ENCODE peak calls at places on chromosome 19, in five cellular contexts. R is mammary epithelial cell, N is neural progenitor cell, X is endothelial cell of umbilical vein, O is A549. Y is an unnamed sample.

GRCh38 chr19:38657633-38658222 is 10.3 kb downstream of the ACTN4 start:
- DNase-seq in R (peak), N (peak), X (peak), O (peak), Y (peak)

GRCh38 chr19:14496849-14497346 is 971 bp upstream of the GIPC1 start:
- DNase-seq in R (no peak), N (no peak), X (no peak), O (no peak), Y (no peak)

GRCh38 chr19:17681505-17682125 is 6.5 kb downstream of the UNC13A start:
- DNase-seq in R (no peak), N (peak), X (peak), O (no peak), Y (no peak)

GRCh38 chr19:48415395-48415794 is 21.9 kb downstream of the GRIN2D start:
- DNase-seq in R (peak), N (peak), X (peak), O (no peak), Y (no peak)

GRCh38 chr19:49552749-49553148 is 24.9 kb downstream of the RCN3 start:
- DNase-seq in R (no peak), N (no peak), X (no peak), O (no peak), Y (no peak)

GRCh38 chr19:2167896-2168618 is 4.3 kb downstream of the DOT1L start:
- DNase-seq in R (peak), N (no peak), X (peak), O (no peak), Y (no peak)

GRCh38 chr19:47284324-47284899 is 9.7 kb downstream of the INAFM1 start:
- DNase-seq in R (peak), N (peak), X (peak), O (peak), Y (no peak)

GRCh38 chr19:14072535-14073231 is at the start of gene MISP3:
- DNase-seq in R (peak), N (peak), X (peak), O (no peak), Y (no peak)

GRCh38 chr19:3405261-3405653 is 38.9 kb downstream of the NFIC start:
- DNase-seq in R (no peak), N (no peak), X (no peak), O (no peak), Y (no peak)

GRCh38 chr19:30848626-30849322 is 476.6 kb downstream of the ZNF536 start:
- DNase-seq in R (no peak), N (no peak), X (no peak), O (no peak), Y (no peak)

GRCh38 chr19:20923077-20923871 is at the start of gene ZNF85:
- DNase-seq in R (peak), N (peak), X (peak), O (no peak), Y (peak)

GRCh38 chr19:21474671-21475181 is 30.7 kb upstream of the ZNF429 start:
- DNase-seq in R (peak), N (peak), X (no peak), O (no peak), Y (no peak)

GRCh38 chr19:32626969-32627368 is 46.0 kb downstream of the PDCD5 start:
- DNase-seq in R (no peak), N (no peak), X (no peak), O (no peak), Y (no peak)

GRCh38 chr19:49425922-49426592 is 869 bp downstream of the GFY start:
- DNase-seq in R (no peak), N (peak), X (no peak), O (no peak), Y (no peak)

GRCh38 chr19:483332-484072 is 12.8 kb upstream of the MADCAM1 start:
- DNase-seq in R (no peak), N (no peak), X (no peak), O (no peak), Y (no peak)

GRCh38 chr19:38213911-38214625 is 10.0 kb downstream of the DPF1 start:
- DNase-seq in R (peak), N (peak), X (no peak), O (no peak), Y (no peak)

GRCh38 chr19:2064788-2065524 is 13.9 kb upstream of the MKNK2 start:
- DNase-seq in R (no peak), N (no peak), X (no peak), O (no peak), Y (no peak)

GRCh38 chr19:4120531-4120930 is 3.4 kb downstream of the MAP2K2 start:
- DNase-seq in R (no peak), N (no peak), X (no peak), O (no peak), Y (no peak)

GRCh38 chr19:48568345-48568886 is 16.4 kb downstream of the SULT2B1 start:
- DNase-seq in R (peak), N (peak), X (peak), O (peak), Y (no peak)

GRCh38 chr19:574658-575526 is 2.5 kb downstream of the BSG start:
- DNase-seq in R (no peak), N (peak), X (peak), O (no peak), Y (no peak)

GRCh38 chr19:19171821-19172532 is 1.9 kb upstream of the MEF2B start:
- DNase-seq in R (no peak), N (no peak), X (no peak), O (no peak), Y (no peak)

GRCh38 chr19:5719961-5720790 is at the start of the genes CATSPERD and LONP1:
- DNase-seq in R (peak), N (peak), X (peak), O (peak), Y (peak)

GRCh38 chr19:42185281-42185680 is 32.2 kb downstream of the DEDD2 start:
- DNase-seq in R (no peak), N (no peak), X (no peak), O (no peak), Y (no peak)

GRCh38 chr19:8324186-8325050 is 3.1 kb downstream of the RPS28 start:
- DNase-seq in R (no peak), N (no peak), X (no peak), O (no peak), Y (no peak)
- H3K4me2 ChIP-seq in R (no peak), N (no peak), X (no peak), O (no peak), Y (no peak)

GRCh38 chr19:11194173-11194572 is 3.2 kb downstream of the KANK2 start:
- DNase-seq in R (no peak), N (no peak), X (no peak), O (no peak), Y (no peak)

GRCh38 chr19:11190501-11190900 is 6.8 kb downstream of the KANK2 start:
- DNase-seq in R (no peak), N (no peak), X (no peak), O (no peak), Y (no peak)

GRCh38 chr19:11192957-11193939 is 4.1 kb downstream of the KANK2 start:
- DNase-seq in R (no peak), N (no peak), X (no peak), O (no peak), Y (no peak)

GRCh38 chr19:11191934-11192333 is 5.4 kb downstream of the KANK2 start:
- DNase-seq in R (no peak), N (no peak), X (no peak), O (no peak), Y (no peak)

DNA sequence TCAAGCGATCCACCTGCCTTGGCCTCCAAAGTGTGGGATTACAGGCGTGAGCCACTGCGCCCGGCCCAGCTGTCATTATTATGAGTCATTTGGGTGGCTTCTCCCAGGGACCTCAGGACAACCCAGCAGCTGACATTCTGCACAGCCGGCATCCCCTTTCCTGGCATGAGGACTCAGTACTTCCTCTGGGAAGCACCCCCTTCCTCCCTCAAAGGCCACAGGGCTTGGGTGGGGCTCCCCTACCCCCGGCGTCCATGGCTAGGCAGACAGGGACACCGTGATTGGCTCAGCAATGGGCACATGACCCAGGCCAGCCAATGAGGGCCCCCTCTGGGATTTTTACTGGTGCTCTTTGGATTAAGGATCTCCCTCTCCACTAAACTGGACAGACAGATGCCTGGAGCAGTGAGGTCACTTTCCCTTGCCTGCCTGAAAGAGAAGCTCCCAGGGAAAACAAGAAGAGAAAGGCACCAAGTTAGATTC is 6.0 kb downstream of the KANK2 start:
- DNase-seq in R (peak), N (no peak), X (peak), O (peak), Y (no peak)
- H3K4me2 ChIP-seq in R (no peak), N (no peak), X (no peak), O (no peak), Y (no peak)

DNA sequence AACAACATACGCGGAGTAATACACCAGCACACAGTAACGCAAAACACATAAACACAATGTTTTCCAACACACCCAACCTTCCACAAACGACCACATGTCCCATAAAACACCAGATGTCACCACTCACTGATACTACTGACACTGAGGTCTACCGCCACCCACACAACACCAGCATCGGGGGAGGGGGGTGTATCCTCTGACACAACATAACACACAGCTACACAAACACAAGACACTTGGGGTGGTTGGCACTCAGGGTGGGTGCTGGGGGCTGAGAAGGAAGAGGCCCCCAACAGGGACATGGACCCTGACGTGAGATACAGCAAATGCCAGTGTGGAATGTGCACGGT is 1.5 kb upstream of the KCNN4 start:
- DNase-seq in R (no peak), N (no peak), X (no peak), O (no peak), Y (no peak)
- H3K4me2 ChIP-seq in R (peak), N (no peak), X (no peak), O (peak), Y (peak)

DNA sequence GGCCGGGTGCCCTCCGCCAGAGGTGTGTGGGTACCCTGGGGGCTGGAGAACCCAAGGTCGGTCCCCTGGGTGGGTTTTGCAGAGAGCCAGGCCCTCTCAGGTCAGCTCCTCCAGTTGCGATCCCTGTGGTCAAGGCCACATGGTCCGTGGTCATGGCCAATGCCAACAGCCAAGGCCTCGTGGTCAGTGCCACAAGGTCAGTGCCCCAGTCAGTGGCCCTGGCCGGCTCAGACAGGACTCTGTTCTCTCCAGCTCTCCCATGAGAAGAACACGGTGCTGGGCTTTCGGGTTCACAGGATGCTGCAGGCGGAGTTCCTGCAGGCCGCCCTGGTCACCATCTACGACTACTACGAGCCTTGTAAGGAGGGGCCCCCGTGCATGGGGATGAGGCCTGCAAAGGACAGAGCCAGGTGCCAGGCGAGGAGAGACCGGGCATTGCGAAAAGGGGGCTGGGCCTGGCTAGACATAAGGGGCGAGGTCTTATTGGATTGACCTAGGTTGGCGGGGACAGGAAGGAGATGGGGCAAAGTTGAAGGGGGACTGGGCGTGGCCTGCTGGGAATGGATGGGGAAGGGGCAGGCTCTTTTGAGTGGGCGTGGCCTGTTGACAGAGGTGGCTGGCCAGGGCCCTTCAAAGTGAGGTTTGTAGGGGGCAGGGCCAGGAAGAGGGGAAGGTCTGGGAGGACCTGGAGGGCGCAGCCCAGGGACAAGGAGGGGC is 15.2 kb upstream of the SHFL start:
- DNase-seq in R (no peak), N (peak), X (no peak), O (no peak), Y (no peak)
- H3K4me2 ChIP-seq in R (no peak), N (no peak), X (no peak), O (no peak), Y (no peak)

GRCh38 chr19:39823693-39824092 is 10.3 kb downstream of the DYRK1B start:
- DNase-seq in R (no peak), N (peak), X (no peak), O (no peak), Y (no peak)
- H3K4me2 ChIP-seq in R (peak), N (peak), X (peak), O (no peak), Y (peak)

DNA sequence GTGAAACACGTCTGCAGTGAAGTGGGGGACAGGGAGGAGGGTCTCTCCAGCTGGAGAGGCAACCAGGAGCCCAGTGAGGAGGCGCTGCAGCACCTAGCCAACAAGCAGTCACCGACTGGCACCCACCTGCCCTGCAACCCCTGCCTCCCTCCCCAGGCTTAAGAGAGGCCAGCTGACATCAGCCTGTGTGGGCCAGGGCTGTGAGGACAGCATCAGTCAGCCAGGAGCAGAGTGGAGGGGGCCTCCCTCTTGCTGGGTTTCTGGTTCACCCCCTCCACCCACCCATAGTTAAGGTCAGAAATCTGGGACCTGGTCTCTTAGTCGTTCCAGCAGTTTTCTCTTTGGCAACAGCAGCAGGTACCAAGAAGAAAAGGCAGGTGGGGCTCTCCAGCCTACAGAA is 25.5 kb upstream of the CCNP start:
- DNase-seq in R (no peak), N (no peak), X (no peak), O (no peak), Y (no peak)
- H3K4me2 ChIP-seq in R (no peak), N (no peak), X (no peak), O (no peak), Y (no peak)

DNA sequence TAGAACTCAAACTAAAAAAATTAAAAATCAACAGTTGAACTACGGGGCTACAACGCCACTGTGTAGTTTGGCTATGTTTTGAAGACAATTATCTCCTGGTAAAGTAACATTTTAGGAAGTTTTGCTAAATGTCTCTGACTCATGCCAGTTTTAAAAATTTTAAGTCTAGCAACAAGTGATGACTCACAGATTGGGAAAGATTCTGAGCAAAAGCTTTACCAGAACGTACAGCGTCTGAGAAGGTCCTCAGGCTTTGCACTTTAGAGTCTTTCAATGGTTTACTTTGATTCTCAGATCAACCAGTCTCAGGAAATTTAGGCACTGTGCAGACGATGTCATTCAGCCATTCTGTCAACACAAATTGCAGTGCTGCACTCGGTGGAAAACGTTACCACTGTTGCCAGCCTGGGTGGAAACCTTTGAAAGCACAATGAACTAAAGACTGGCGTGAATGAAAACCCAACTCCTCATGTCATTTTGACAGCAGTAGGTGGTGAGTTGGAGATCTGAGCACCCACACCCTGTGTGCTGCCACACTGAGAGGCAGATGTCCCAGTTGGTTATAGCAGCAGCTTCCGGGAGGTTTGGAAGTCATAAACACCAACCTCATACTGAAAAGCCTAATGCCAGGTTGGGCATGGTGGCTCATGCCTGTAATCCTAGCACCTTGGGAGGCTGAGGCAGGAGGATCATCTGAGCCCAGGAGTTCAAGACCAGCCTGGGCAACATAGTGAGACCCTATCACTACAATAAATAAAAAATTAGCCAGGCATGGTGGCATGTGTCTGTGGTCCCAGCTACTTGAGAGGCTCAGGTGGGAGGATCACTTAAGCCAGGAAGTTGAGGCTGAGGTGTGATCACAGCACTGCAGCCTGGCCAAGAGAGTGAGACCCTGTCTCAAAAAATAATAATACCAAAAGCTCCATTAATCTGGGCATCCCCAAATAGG is 6.3 kb upstream of the WTIP start:
- DNase-seq in R (peak), N (no peak), X (peak), O (no peak), Y (peak)
- H3K4me2 ChIP-seq in R (peak), N (no peak), X (peak), O (peak), Y (peak)